ENCODE peak calls at places on chromosome 6, in eight cellular contexts. J, M, X, O, Q, F, A and D are unnamed samples.
A peak's percentile ranks its signal among the peaks of the same experiment; 100 is the strongest.

GRCh38 chr6:9566096-9566495 is 848.8 kb downstream of the TFAP2A start:
- DNase-seq in J (no peak), M (no peak), X (no peak), O (no peak), Q (no peak), F (no peak), A (no peak), D (no peak)

GRCh38 chr6:38671885-38672467 is 31.0 kb downstream of the GLO1 start:
- DNase-seq in J (no peak), M (no peak), X (peak; percentile 69), O (peak; percentile 56), Q (peak; percentile 79), F (peak; percentile 71), A (peak; percentile 55), D (peak; percentile 44)

GRCh38 chr6:16700202-16700997 is 60.9 kb downstream of the ATXN1 start:
- DNase-seq in J (no peak), M (no peak), X (no peak), O (no peak), Q (no peak), F (peak; percentile 77), A (no peak), D (peak; percentile 47)

GRCh38 chr6:144361027-144361426 is 75.9 kb downstream of the UTRN start:
- DNase-seq in J (no peak), M (no peak), X (no peak), O (no peak), Q (peak; percentile 30), F (no peak), A (no peak), D (no peak)

GRCh38 chr6:21462519-21462852 is 131.1 kb upstream of the SOX4 start:
- DNase-seq in J (no peak), M (no peak), X (no peak), O (no peak), Q (no peak), F (no peak), A (no peak), D (no peak)

GRCh38 chr6:143843689-143844405 is 709 bp downstream of the LTV1 start:
- DNase-seq in J (no peak), M (no peak), X (no peak), O (no peak), Q (peak; percentile 59), F (peak; percentile 15), A (no peak), D (no peak)

GRCh38 chr6:30044630-30045029 is 16.4 kb upstream of the POLR1H start:
- DNase-seq in J (no peak), M (no peak), X (no peak), O (no peak), Q (peak; percentile 87), F (no peak), A (no peak), D (no peak)

GRCh38 chr6:11467364-11467763 is 70.2 kb upstream of the TMEM170B start:
- DNase-seq in J (no peak), M (no peak), X (no peak), O (no peak), Q (no peak), F (no peak), A (peak; percentile 88), D (no peak)

GRCh38 chr6:89599727-89600126 is 38.8 kb downstream of the LYRM2 start:
- DNase-seq in J (no peak), M (no peak), X (no peak), O (no peak), Q (no peak), F (peak; percentile 21), A (no peak), D (no peak)

GRCh38 chr6:89024456-89024855 is 56.1 kb upstream of the PNRC1 start:
- DNase-seq in J (no peak), M (no peak), X (no peak), O (no peak), Q (no peak), F (no peak), A (no peak), D (no peak)

GRCh38 chr6:42013134-42013516 is 37.2 kb upstream of the TAF8 start:
- DNase-seq in J (no peak), M (no peak), X (no peak), O (no peak), Q (peak; percentile 53), F (no peak), A (no peak), D (no peak)

GRCh38 chr6:133945158-133945557 is 7.9 kb upstream of the TBPL1 start:
- DNase-seq in J (no peak), M (no peak), X (no peak), O (no peak), Q (peak; percentile 38), F (peak; percentile 7), A (no peak), D (no peak)

GRCh38 chr6:155818698-155819097 is 363.1 kb upstream of the NOX3 start:
- DNase-seq in J (no peak), M (no peak), X (no peak), O (no peak), Q (no peak), F (no peak), A (no peak), D (no peak)

GRCh38 chr6:107064579-107065065 is 36.6 kb downstream of the MTRES1 start:
- DNase-seq in J (peak; percentile 33), M (no peak), X (no peak), O (no peak), Q (peak; percentile 49), F (peak; percentile 63), A (no peak), D (no peak)

GRCh38 chr6:110147870-110148269 is 31.6 kb downstream of the WASF1 start:
- DNase-seq in J (no peak), M (no peak), X (no peak), O (no peak), Q (no peak), F (no peak), A (no peak), D (no peak)

GRCh38 chr6:37367557-37367956 is 13.8 kb downstream of the RNF8 start:
- DNase-seq in J (no peak), M (no peak), X (no peak), O (no peak), Q (no peak), F (no peak), A (no peak), D (no peak)

GRCh38 chr6:145814035-145814500 is 527 bp downstream of the FBXO30 start:
- DNase-seq in J (peak; percentile 41), M (no peak), X (peak; percentile 35), O (no peak), Q (peak; percentile 64), F (peak; percentile 76), A (peak; percentile 20), D (peak; percentile 17)

GRCh38 chr6:160387887-160388286 is 39.7 kb downstream of the SLC22A3 start:
- DNase-seq in J (no peak), M (no peak), X (no peak), O (no peak), Q (no peak), F (peak; percentile 44), A (no peak), D (no peak)

GRCh38 chr6:44022296-44022661 is 105.0 kb downstream of the MRPL14 start:
- DNase-seq in J (no peak), M (no peak), X (no peak), O (no peak), Q (peak; percentile 54), F (no peak), A (no peak), D (no peak)

GRCh38 chr6:154092336-154092962 is 53.4 kb downstream of the OPRM1 start:
- DNase-seq in J (no peak), M (no peak), X (no peak), O (no peak), Q (no peak), F (no peak), A (no peak), D (no peak)

GRCh38 chr6:38943964-38944363 is 104.6 kb upstream of the GLP1R start:
- DNase-seq in J (no peak), M (no peak), X (no peak), O (no peak), Q (no peak), F (no peak), A (no peak), D (no peak)

GRCh38 chr6:34979218-34979617 is 90.2 kb downstream of the ANKS1A start:
- DNase-seq in J (no peak), M (no peak), X (no peak), O (no peak), Q (no peak), F (peak; percentile 45), A (no peak), D (no peak)

GRCh38 chr6:138300469-138300868 is 77.2 kb upstream of the SMIM28 start:
- DNase-seq in J (no peak), M (no peak), X (no peak), O (no peak), Q (no peak), F (no peak), A (no peak), D (no peak)

GRCh38 chr6:43921548-43922422 is 151.8 kb downstream of the VEGFA start:
- DNase-seq in J (no peak), M (no peak), X (no peak), O (no peak), Q (no peak), F (peak; percentile 90), A (no peak), D (no peak)

GRCh38 chr6:16769986-16770376 is 8.7 kb upstream of the ATXN1 start:
- DNase-seq in J (no peak), M (no peak), X (no peak), O (no peak), Q (peak; percentile 85), F (no peak), A (no peak), D (no peak)

GRCh38 chr6:14105547-14105946 is 12.0 kb upstream of the CD83 start:
- DNase-seq in J (no peak), M (no peak), X (no peak), O (no peak), Q (no peak), F (no peak), A (no peak), D (no peak)

GRCh38 chr6:126033696-126034095 is 47.4 kb downstream of the TRMT11 start:
- DNase-seq in J (peak; percentile 24), M (no peak), X (peak; percentile 22), O (no peak), Q (peak; percentile 89), F (peak; percentile 91), A (no peak), D (no peak)

GRCh38 chr6:15956205-15957106 is 172.4 kb upstream of the MYLIP start:
- DNase-seq in J (no peak), M (no peak), X (no peak), O (no peak), Q (no peak), F (peak; percentile 83), A (no peak), D (no peak)

GRCh38 chr6:26044140-26045045 is 42.8 kb upstream of the HFE start:
- DNase-seq in J (peak; percentile 61), M (no peak), X (no peak), O (no peak), Q (peak; percentile 68), F (peak; percentile 68), A (no peak), D (peak; percentile 37)

GRCh38 chr6:43993881-43994523 is 133.2 kb downstream of the MRPL14 start:
- DNase-seq in J (no peak), M (no peak), X (no peak), O (no peak), Q (no peak), F (peak; percentile 84), A (no peak), D (no peak)

GRCh38 chr6:148342146-148343027 is at the start of gene SASH1:
- DNase-seq in J (peak; percentile 72), M (peak; percentile 21), X (peak; percentile 77), O (peak; percentile 71), Q (peak; percentile 87), F (peak; percentile 94), A (peak; percentile 5), D (no peak)

GRCh38 chr6:11282875-11283274 is 50.4 kb upstream of the NEDD9 start:
- DNase-seq in J (no peak), M (no peak), X (no peak), O (no peak), Q (no peak), F (no peak), A (no peak), D (no peak)